ENCODE peak calls at places on chromosomes 16 and 17, in five cellular contexts. L is MM.1S; H is cardiac muscle cell; M is GM13976; R is CD8-positive, alpha-beta T cell. T is an unnamed sample.

GRCh38 chr16:89317101-89317671 is 99.7 kb downstream of the ZNF778 start:
- DNase-seq in L (no peak), M (no peak), H (no peak), R (no peak), T (no peak)

GRCh38 chr16:49977427-49977826 is 47.6 kb upstream of the CNEP1R1 start:
- DNase-seq in R (no peak), L (no peak), M (no peak), H (no peak), T (no peak)

GRCh38 chr16:81266680-81267095 is 28.2 kb downstream of the BCO1 start:
- DNase-seq in H (no peak), R (no peak), L (peak; percentile 11), M (no peak), T (no peak)

GRCh38 chr16:67917852-67918236 is 13.8 kb downstream of the CTRL start:
- DNase-seq in L (no peak), M (no peak), H (no peak), R (no peak), T (no peak)

GRCh38 chr16:55257971-55258613 is 65.9 kb upstream of the IRX6 start:
- DNase-seq in L (no peak), H (peak; percentile 60), R (no peak), M (peak; percentile 39), T (peak; percentile 83)

GRCh38 chr17:82775033-82775823 is 23.4 kb downstream of the TBCD start:
- DNase-seq in H (peak; percentile 74), R (peak; percentile 17), M (peak; percentile 66), L (no peak), T (peak; percentile 79)

GRCh38 chr17:47204722-47205418 is 4.3 kb upstream of the MYL4 start:
- DNase-seq in M (peak; percentile 47), L (peak; percentile 77), R (no peak), H (no peak), T (no peak)

GRCh38 chr16:72285728-72286127 is 113.8 kb upstream of the PMFBP1 start:
- DNase-seq in R (no peak), M (no peak), L (no peak), H (no peak), T (no peak)

GRCh38 chr17:32161506-32162365 is 19.4 kb downstream of the RHOT1 start:
- DNase-seq in H (no peak), R (no peak), L (no peak), M (no peak), T (no peak)

GRCh38 chr17:21705021-21705601 is 12.8 kb downstream of the KCNJ18 start:
- DNase-seq in H (no peak), L (no peak), M (no peak), R (no peak), T (no peak)

GRCh38 chr17:32870969-32871368 is 6.0 kb downstream of the MYO1D start:
- DNase-seq in R (no peak), M (no peak), L (no peak), H (no peak), T (no peak)

GRCh38 chr16:86846136-86846535 is 267.8 kb downstream of the FOXL1 start:
- DNase-seq in M (no peak), R (no peak), L (no peak), H (no peak), T (no peak)

GRCh38 chr16:9316008-9316407 is 224.6 kb downstream of the HAPSTR1 start:
- DNase-seq in H (no peak), L (no peak), R (no peak), M (no peak), T (no peak)
- TF ChIP-seq CTCF in H (no peak), L (no peak), R (no peak), M (no peak), T (no peak)

GRCh38 chr17:74748279-74748528 is 224 bp upstream of the NHERF1 start:
- DNase-seq in L (no peak), H (no peak), R (no peak), M (no peak), T (no peak)
- TF ChIP-seq CTCF in L (no peak), H (no peak), R (no peak), M (no peak), T (no peak)

DNA sequence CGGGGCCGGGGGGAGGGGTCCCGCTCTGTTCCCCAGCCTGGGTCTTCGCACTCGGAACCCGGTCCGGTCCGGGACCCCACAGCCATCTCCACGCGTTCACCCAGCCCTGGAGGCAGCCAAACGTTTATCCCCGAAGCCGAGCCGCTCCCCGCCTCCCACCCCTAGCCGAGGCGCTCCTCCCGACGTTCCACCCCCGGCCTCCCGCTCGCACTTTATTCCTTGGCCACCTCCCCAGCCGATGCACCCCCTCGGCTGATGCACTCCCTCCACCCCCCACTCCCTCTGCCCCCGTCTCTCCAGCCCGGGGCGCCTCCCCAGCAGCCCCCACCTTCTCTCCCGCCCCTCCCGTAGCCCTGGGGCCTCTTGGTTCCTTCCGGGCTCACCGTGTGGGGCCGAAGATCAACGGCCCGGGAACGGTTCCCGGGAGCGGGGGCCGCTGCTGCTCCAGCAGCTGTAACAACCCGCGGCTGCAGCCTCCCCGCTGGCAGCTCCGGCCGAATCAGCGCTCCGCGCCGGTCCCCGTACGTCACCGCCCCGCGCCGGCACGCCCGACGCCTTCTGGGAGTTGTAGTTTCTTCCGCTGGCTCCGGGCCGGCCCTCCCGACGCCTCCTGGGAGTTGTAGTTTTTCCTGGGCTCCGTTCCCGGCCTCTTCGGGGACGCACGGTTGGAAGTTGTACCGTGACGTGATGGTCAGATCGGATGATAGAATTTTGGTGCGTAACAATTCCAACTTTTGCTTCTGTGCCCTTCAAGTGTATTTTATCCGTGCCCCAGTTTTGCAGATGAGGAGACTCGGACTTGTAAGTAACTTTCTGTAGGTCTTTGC is at the start of the genes LRRC3C and ORMDL3:
- DNase-seq in R (peak; percentile 84), M (peak; percentile 95), H (peak; percentile 95), L (peak; percentile 93), T (peak; percentile 96)
- TF ChIP-seq CTCF in R (no peak), M (no peak), H (no peak), L (no peak), T (no peak)

GRCh38 chr17:58275417-58275816 is 5.3 kb downstream of the MPO start:
- DNase-seq in H (no peak), L (no peak), R (no peak), M (no peak), T (no peak)

GRCh38 chr17:58276423-58276822 is 4.3 kb downstream of the MPO start:
- DNase-seq in L (no peak), H (no peak), M (no peak), R (no peak), T (no peak)

GRCh38 chr17:58278661-58279015 is 2.1 kb downstream of the MPO start:
- DNase-seq in R (no peak), L (no peak), M (peak; percentile 49), H (no peak), T (no peak)

GRCh38 chr17:58277726-58278595 is 2.8 kb downstream of the MPO start:
- DNase-seq in H (no peak), R (no peak), M (peak; percentile 39), L (no peak), T (no peak)

GRCh38 chr17:58277107-58277506 is 3.6 kb downstream of the MPO start:
- DNase-seq in R (no peak), H (no peak), L (peak; percentile 12), M (peak; percentile 66), T (no peak)
- TF ChIP-seq CTCF in R (peak; percentile 35), H (peak; percentile 60), L (peak; percentile 50), M (peak; percentile 30), T (peak; percentile 33)

GRCh38 chr16:85428899-85429775 is 184.0 kb upstream of the GSE1 start:
- DNase-seq in M (no peak), L (no peak), R (no peak), H (no peak), T (peak; percentile 2)

GRCh38 chr16:85430523-85431381 is 182.4 kb upstream of the GSE1 start:
- DNase-seq in L (no peak), R (no peak), H (peak; percentile 78), M (no peak), T (no peak)

GRCh38 chr16:85429776-85430522 is 183.2 kb upstream of the GSE1 start:
- DNase-seq in R (no peak), L (no peak), M (no peak), H (no peak), T (no peak)

GRCh38 chr16:85426806-85427205 is 186.3 kb upstream of the GSE1 start:
- DNase-seq in H (no peak), R (no peak), L (no peak), M (no peak), T (no peak)

DNA sequence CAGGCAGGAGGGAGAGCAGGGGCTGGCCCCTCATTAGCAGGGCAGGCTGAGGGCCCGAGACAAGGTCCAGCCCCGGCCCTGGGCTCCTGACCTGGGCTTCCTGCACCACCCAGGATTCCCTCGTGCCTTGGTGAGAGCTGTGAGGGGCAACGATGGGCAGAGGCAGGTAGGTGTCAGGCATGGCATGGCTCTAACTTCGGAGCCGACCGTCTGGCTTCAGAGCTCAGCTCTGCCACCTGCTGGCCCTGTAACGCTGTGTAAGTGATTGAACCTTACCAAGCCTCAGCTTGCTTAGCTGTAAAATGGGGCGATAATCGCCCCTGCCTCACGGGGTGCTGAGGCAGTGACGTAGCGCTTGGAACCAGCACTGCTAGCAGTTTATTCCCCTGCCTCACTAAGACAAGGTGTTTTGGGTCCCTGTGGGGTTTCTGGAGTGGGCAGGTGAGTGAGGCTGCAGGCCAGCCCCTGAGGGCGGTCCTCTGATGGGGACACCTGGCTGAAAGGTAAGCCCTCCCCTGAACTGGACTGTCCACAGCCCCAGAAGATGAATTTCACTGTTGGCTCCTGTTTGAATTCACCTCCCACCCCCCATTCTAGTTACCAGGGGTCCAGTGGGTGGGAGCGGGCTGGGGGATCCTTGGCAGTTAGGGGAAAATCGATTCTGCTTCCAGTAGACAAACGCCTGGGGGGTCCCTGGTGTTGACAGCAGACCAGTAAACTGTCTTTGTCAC is 184.8 kb upstream of the GSE1 start:
- DNase-seq in L (peak; percentile 24), R (peak; percentile 29), H (no peak), M (peak; percentile 88), T (peak; percentile 45)
- TF ChIP-seq CTCF in L (peak; percentile 25), R (peak; percentile 40), H (peak; percentile 46), M (peak; percentile 68), T (peak; percentile 35)

DNA sequence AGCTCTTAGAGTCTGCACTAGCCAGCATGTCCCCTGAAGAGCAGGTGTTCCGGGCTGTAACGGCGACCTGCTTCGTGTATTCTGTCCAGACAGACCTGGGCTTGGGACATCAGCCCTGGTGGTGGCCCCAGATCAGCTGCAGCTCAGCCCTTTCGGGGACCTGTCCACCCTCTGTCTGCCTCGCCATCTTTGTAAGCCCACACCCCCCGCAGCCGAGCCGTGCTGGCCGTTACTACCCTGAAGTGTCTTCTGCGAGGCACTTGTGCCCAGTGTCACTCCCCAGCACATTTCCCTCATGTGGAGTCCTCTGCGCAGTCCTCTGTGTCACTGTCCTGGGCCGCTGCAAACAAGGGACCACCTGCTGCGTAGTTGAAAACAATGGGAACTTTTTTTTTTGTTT is 10.4 kb downstream of the CARD14 start:
- DNase-seq in M (no peak), R (no peak), L (no peak), H (no peak), T (no peak)
- TF ChIP-seq CTCF in M (no peak), R (no peak), L (no peak), H (no peak), T (no peak)

GRCh38 chr16:30430428-30430970 is 669 bp upstream of the DCTPP1 start:
- DNase-seq in R (no peak), M (no peak), L (no peak), H (no peak), T (no peak)
- TF ChIP-seq CTCF in R (peak; percentile 0), M (no peak), L (no peak), H (no peak), T (no peak)